ENCODE peak calls at places on chromosome 19, in ten cellular contexts. One of them, this sample, is unnamed.

GRCh38 chr19:35135389-35135909 is 590 bp upstream of the LGI4 start:
- DNase-seq in EH: peak
- DNase-seq in COLO829: peak
- DNase-seq in activated T-cell treated with anti-CD3 and anti-CD28 coated beads for 1 hour: peak
- DNase-seq in smooth muscle cell of the brain vasculature: no peak
- DNase-seq in NCI-H345: peak
- DNase-seq in Panc1: no peak
- DNase-seq in AG04450: no peak
- DNase-seq in naive thymus-derived CD8-positive, alpha-beta T cell: peak
- DNase-seq in HAP-1: peak
- DNase-seq in this sample: no peak

GRCh38 chr19:45419396-45419795 is 4.3 kb downstream of the ERCC1 start:
- DNase-seq in EH: no peak
- DNase-seq in COLO829: no peak
- DNase-seq in activated T-cell treated with anti-CD3 and anti-CD28 coated beads for 1 hour: no peak
- DNase-seq in smooth muscle cell of the brain vasculature: no peak
- DNase-seq in NCI-H345: no peak
- DNase-seq in Panc1: no peak
- DNase-seq in AG04450: no peak
- DNase-seq in naive thymus-derived CD8-positive, alpha-beta T cell: no peak
- DNase-seq in HAP-1: no peak
- DNase-seq in this sample: no peak

GRCh38 chr19:41740415-41741243 is 14.7 kb upstream of the CEACAM6 start:
- DNase-seq in EH: no peak
- DNase-seq in COLO829: no peak
- DNase-seq in activated T-cell treated with anti-CD3 and anti-CD28 coated beads for 1 hour: no peak
- DNase-seq in smooth muscle cell of the brain vasculature: no peak
- DNase-seq in NCI-H345: no peak
- DNase-seq in Panc1: no peak
- DNase-seq in AG04450: no peak
- DNase-seq in naive thymus-derived CD8-positive, alpha-beta T cell: no peak
- DNase-seq in HAP-1: no peak
- DNase-seq in this sample: no peak

GRCh38 chr19:48475369-48476068 is 6.3 kb downstream of the CYTH2 start:
- DNase-seq in EH: no peak
- DNase-seq in COLO829: no peak
- DNase-seq in activated T-cell treated with anti-CD3 and anti-CD28 coated beads for 1 hour: no peak
- DNase-seq in smooth muscle cell of the brain vasculature: no peak
- DNase-seq in NCI-H345: no peak
- DNase-seq in Panc1: no peak
- DNase-seq in AG04450: no peak
- DNase-seq in naive thymus-derived CD8-positive, alpha-beta T cell: no peak
- DNase-seq in HAP-1: no peak
- DNase-seq in this sample: no peak

GRCh38 chr19:3881272-3882040 is 971 bp downstream of the ATCAY start:
- DNase-seq in EH: no peak
- DNase-seq in COLO829: no peak
- DNase-seq in activated T-cell treated with anti-CD3 and anti-CD28 coated beads for 1 hour: no peak
- DNase-seq in smooth muscle cell of the brain vasculature: no peak
- DNase-seq in NCI-H345: peak
- DNase-seq in Panc1: no peak
- DNase-seq in AG04450: no peak
- DNase-seq in naive thymus-derived CD8-positive, alpha-beta T cell: no peak
- DNase-seq in HAP-1: no peak
- DNase-seq in this sample: no peak

GRCh38 chr19:18204394-18205179 is 745 bp upstream of the RAB3A start:
- DNase-seq in EH: no peak
- DNase-seq in COLO829: no peak
- DNase-seq in activated T-cell treated with anti-CD3 and anti-CD28 coated beads for 1 hour: no peak
- DNase-seq in smooth muscle cell of the brain vasculature: peak
- DNase-seq in NCI-H345: peak
- DNase-seq in Panc1: no peak
- DNase-seq in AG04450: no peak
- DNase-seq in naive thymus-derived CD8-positive, alpha-beta T cell: no peak
- DNase-seq in HAP-1: peak
- DNase-seq in this sample: no peak

GRCh38 chr19:19280561-19280960 is 7.5 kb upstream of the TM6SF2 start:
- DNase-seq in EH: no peak
- DNase-seq in COLO829: no peak
- DNase-seq in activated T-cell treated with anti-CD3 and anti-CD28 coated beads for 1 hour: no peak
- DNase-seq in smooth muscle cell of the brain vasculature: no peak
- DNase-seq in NCI-H345: no peak
- DNase-seq in Panc1: no peak
- DNase-seq in AG04450: no peak
- DNase-seq in naive thymus-derived CD8-positive, alpha-beta T cell: no peak
- DNase-seq in HAP-1: no peak
- DNase-seq in this sample: no peak

GRCh38 chr19:29630661-29631060 is 24.6 kb downstream of the POP4 start:
- DNase-seq in EH: peak
- DNase-seq in COLO829: no peak
- DNase-seq in activated T-cell treated with anti-CD3 and anti-CD28 coated beads for 1 hour: no peak
- DNase-seq in smooth muscle cell of the brain vasculature: no peak
- DNase-seq in NCI-H345: no peak
- DNase-seq in Panc1: no peak
- DNase-seq in AG04450: no peak
- DNase-seq in naive thymus-derived CD8-positive, alpha-beta T cell: no peak
- DNase-seq in HAP-1: no peak
- DNase-seq in this sample: no peak

GRCh38 chr19:13621413-13621812 is 115.1 kb upstream of the CACNA1A start:
- DNase-seq in EH: peak
- DNase-seq in COLO829: peak
- DNase-seq in activated T-cell treated with anti-CD3 and anti-CD28 coated beads for 1 hour: no peak
- DNase-seq in smooth muscle cell of the brain vasculature: peak
- DNase-seq in NCI-H345: peak
- DNase-seq in Panc1: peak
- DNase-seq in AG04450: peak
- DNase-seq in naive thymus-derived CD8-positive, alpha-beta T cell: no peak
- DNase-seq in HAP-1: no peak
- DNase-seq in this sample: peak

GRCh38 chr19:51714848-51715247 is 8.9 kb downstream of the HAS1 start:
- DNase-seq in EH: no peak
- DNase-seq in COLO829: no peak
- DNase-seq in activated T-cell treated with anti-CD3 and anti-CD28 coated beads for 1 hour: no peak
- DNase-seq in smooth muscle cell of the brain vasculature: no peak
- DNase-seq in NCI-H345: no peak
- DNase-seq in Panc1: no peak
- DNase-seq in AG04450: no peak
- DNase-seq in naive thymus-derived CD8-positive, alpha-beta T cell: no peak
- DNase-seq in HAP-1: no peak
- DNase-seq in this sample: no peak

This sample was measured in HFF-Myc.